ENCODE peak calls at places on chromosomes 7 and 10, in seven cellular contexts. F is HepG2, A is GM23338, M is GM23248, Z is PC-9, G is mammary epithelial cell, Y is PC-3. J is an unnamed sample.

GRCh38 chr7:46257766-46258448 is 336.8 kb upstream of the IGFBP3 start:
- DNase-seq in F (no peak), A (no peak), M (peak), Z (peak), G (peak), Y (peak), J (peak)

GRCh38 chr7:43456200-43456599 is 126.7 kb upstream of the STK17A start:
- DNase-seq in F (peak), A (peak), M (no peak), Z (no peak), G (no peak), Y (no peak), J (no peak)

GRCh38 chr7:101880536-101881443 is 63.4 kb downstream of the CUX1 start:
- DNase-seq in F (no peak), A (no peak), M (peak), Z (peak), G (peak), Y (peak), J (peak)

GRCh38 chr7:100662377-100662776 is 6.1 kb upstream of the ACTL6B start:
- DNase-seq in F (no peak), A (no peak), M (no peak), Z (no peak), G (no peak), Y (no peak), J (no peak)

GRCh38 chr7:140478361-140479061 is 794 bp downstream of the MKRN1 start:
- DNase-seq in F (no peak), A (peak), M (peak), Z (peak), G (peak), Y (peak), J (peak)

GRCh38 chr10:30002438-30003266 is 56.7 kb downstream of the JCAD start:
- DNase-seq in F (peak), A (peak), M (peak), Z (peak), G (peak), Y (peak), J (peak)

GRCh38 chr10:58013406-58013805 is 254.3 kb downstream of the IPMK start:
- DNase-seq in F (no peak), A (no peak), M (no peak), Z (no peak), G (no peak), Y (no peak), J (peak)

GRCh38 chr7:57362868-57363267 is 87.1 kb upstream of the ZNF716 start:
- DNase-seq in F (no peak), A (no peak), M (no peak), Z (no peak), G (no peak), Y (no peak), J (no peak)

GRCh38 chr7:123570390-123571182 is 13.0 kb upstream of the NDUFA5 start:
- DNase-seq in F (no peak), A (no peak), M (no peak), Z (peak), G (peak), Y (peak), J (no peak)

GRCh38 chr7:143003393-143004051 is 23.4 kb downstream of the OR9A2 start:
- DNase-seq in F (peak), A (peak), M (peak), Z (peak), G (peak), Y (peak), J (peak)

DNA sequence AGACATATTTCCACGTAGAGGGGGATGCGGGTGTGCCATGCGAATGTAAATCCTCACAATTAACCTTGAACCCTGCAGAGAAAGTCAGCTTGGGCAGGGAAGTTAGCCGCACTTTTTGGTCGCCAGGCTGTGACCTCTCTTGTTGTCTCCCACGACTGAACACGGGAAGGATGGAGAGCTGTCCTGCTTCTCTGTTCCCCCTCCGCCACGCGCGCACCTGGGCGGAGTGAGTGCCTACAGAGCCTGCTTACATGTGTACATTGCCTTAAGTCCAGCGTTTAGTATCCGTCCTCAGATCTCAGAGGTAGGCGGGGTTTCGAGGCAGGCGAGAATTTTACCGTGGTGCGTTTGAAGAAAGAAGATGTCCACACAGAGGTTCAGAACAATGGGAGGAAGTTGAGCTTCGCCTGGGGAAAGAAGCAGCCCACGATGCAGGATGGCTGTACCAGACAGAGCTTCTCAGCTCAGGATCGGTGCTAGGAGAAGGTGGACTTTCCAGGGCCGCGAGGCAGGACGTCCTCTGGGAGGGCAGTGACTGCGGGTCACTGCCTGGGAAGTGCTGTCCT is 482 bp upstream of the ERCC6 start:
- DNase-seq in F (peak), A (peak), M (peak), Z (peak), G (peak), Y (peak), J (peak)
- TF ChIP-seq EZH2 in F (no peak), A (no peak), M (no peak), Z (no peak), G (no peak), Y (no peak), J (no peak)

GRCh38 chr10:117544729-117545140 is 2.2 kb downstream of the EMX2 start:
- DNase-seq in F (no peak), A (peak), M (peak), Z (no peak), G (no peak), Y (no peak), J (no peak)

GRCh38 chr10:117546630-117547300 is 4.2 kb downstream of the EMX2 start:
- DNase-seq in F (no peak), A (peak), M (peak), Z (no peak), G (no peak), Y (no peak), J (no peak)

GRCh38 chr10:117546020-117546629 is 3.6 kb downstream of the EMX2 start:
- DNase-seq in F (no peak), A (peak), M (peak), Z (no peak), G (no peak), Y (no peak), J (no peak)

GRCh38 chr10:117543999-117544728 is 1.6 kb downstream of the EMX2 start:
- DNase-seq in F (no peak), A (peak), M (peak), Z (no peak), G (no peak), Y (no peak), J (no peak)

DNA sequence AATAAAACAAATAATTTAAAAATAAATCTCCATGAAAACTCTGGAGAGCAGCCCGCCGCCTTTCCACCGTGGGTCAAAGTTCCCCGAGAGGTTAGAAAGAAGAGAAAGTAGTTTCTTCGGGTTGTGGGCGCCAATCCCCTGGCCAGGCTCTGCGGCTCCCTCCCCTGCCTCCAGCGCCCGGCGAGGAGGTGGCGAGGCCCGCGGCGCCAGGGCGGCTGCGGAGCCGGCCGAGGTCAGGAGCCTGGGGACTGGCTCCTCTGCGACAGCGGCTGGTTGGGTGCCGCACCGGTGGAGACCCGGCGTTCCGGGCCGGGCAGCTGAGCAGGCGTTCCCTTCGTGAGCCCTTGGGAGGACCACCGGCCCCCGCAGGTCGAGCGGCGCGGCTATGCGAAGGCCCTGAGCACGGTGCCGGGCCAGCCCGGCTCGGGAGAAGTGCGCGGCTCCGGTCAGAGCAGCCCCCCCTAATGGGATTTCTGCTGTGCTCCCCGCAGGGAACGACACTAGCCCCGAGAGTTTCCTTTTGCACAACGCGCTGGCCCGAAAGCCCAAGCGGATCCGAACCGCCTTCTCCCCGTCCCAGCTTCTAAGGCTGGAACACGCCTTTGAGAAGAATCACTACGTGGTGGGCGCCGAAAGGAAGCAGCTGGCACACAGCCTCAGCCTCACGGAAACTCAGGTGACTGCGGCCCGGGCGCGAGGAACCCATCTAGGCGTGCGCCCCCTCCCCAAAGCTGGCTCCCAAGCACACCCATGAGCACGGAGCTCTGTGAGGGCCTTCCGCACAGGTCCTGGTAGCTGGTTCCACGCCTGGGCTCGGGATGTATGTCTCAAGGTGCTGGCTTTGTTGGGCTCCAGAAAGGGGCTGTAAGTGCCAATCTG is 2.8 kb downstream of the EMX2 start:
- DNase-seq in F (no peak), A (peak), M (peak), Z (no peak), G (no peak), Y (no peak), J (no peak)
- TF ChIP-seq EZH2 in F (peak), A (peak), M (no peak), Z (no peak), G (peak), Y (no peak), J (peak)

DNA sequence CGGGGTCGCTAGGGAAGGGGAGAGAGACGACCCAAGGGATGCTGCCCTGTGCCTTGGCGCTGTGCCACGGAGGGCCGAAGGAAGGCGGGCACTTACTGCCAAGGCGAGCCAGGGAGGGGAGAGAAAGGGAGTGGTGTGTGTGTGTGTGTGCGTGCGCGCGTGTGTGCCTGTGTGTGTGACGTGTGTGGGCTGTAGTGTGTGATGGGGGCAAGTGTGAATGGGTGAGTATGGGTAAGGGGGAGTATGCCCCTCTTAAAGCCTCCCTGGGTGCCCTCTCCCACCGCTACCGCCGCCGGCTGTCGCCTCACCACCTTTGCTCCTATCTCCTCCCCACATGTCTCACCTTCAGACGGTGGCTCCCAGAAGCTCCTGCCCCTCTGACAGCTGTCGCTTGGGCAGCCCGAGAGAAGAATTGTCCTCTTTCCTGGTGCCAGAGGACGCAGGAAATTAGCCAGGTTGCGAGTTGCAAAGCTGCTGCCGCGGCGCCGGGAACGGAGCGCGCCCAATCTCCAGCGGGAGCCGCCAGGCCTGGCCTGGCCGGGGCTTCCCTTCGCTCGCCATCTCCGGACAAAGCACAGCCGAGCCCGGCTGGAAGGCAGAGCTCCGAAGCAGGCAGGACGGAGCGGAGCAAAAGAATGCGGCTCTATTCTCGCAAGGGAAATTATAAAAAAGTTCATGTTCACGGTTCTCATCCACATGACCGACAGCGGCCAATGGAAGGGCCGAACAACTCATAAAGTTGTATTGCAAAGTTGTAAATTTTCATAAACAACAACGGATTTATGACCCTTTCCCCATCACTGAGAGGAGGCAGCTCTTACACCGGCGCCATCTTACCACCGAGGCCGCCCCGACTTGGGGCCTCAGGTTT is at the start of gene HOXA3:
- DNase-seq in F (no peak), A (peak), M (peak), Z (no peak), G (peak), Y (peak), J (no peak)
- TF ChIP-seq EZH2 in F (no peak), A (peak), M (no peak), Z (no peak), G (no peak), Y (no peak), J (peak)

DNA sequence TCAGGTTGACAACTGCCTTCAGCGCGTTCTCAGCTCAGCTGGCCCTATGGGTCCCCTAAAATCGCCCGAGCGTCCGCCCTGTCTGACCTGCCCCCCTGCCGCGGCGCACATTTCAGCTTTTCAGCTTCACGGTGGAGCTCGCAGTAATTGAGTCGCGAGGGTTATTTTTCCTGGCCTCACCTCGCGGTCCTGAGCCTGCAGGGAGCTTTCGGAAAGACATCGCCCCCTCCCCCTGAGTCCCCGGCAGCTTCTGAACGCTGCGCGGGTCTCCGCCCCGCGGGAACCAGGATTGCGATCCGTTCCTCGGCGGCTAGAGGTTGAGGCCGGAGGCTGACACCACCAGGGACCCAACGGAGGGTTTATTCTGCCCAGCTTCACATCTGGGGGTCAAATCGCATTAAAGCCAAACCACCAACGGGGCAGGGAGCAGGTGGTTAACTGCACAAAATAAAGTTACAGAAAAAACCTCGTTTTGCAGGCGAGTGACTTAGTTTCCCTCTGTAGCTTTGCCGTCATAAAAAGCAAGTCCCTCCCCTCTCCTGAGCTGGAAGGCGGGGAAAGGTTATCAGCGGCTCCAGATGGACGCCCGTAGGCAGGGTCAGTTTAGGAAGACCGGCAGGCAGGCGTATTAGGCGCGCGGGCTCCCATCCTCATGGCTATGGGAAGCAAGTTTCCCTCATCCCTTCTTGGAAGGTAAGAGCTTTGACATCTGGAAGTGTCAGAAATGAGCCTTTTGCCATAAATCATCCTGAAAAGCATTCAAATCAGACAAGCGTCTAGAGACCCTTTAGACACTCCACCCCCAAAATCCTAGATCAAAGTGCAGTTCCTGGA is 10.9 kb downstream of the TWIST1 start:
- DNase-seq in F (no peak), A (peak), M (peak), Z (no peak), G (no peak), Y (no peak), J (no peak)
- TF ChIP-seq EZH2 in F (no peak), A (peak), M (no peak), Z (no peak), G (peak), Y (no peak), J (peak)

DNA sequence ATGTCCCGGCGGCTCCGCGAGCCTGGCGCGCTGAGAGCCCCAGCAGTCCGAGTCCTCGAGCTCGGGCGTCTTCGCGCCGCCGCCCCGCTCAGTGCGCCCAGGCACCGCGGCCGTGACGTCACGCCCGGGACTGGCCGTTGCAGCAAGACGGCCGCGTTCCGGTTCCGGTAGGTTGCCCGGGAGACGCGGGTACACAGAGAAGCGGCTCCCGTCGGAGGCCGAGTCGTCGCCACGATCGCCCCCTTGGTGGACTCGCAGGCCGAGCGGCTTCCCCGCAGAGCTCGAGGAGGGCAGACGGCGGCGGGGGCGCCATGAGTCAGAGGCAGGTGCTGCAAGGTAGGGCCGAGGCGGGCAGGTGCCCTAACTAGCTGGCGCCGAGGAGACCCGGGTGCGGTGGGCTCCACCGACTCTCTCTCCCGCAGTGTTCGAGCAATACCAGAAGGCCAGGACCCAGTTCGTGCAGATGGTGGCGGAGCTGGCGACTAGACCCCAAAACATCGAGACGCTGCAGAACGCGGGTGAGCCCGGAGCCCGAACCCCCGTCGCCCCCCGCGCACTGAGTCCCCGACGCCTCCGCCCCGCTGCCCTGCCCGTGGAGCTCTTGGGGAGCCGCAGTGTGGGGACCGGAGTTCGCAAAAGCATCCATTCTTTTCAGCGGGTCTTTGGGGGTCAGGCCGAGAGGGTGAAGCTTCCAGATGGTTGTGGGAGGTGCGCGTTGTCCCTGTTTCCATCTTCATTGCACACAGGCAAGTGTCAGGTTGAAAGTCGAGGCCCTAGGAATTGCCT is at the start of gene SPAG6:
- DNase-seq in F (no peak), A (peak), M (peak), Z (no peak), G (no peak), Y (no peak), J (no peak)
- TF ChIP-seq EZH2 in F (no peak), A (no peak), M (no peak), Z (no peak), G (no peak), Y (no peak), J (peak)

J was measured in astrocyte.